ENCODE peak calls at places on chromosomes 5 and 9, in eight cellular contexts. G, Z, C, E, B, F, X and Q are unnamed samples.

GRCh38 chr5:158948376-158948775 is 151.3 kb downstream of the EBF1 start:
- DNase-seq in Z (no peak), C (no peak), F (no peak), X (no peak), G (no peak), E (no peak), B (no peak), Q (no peak)

GRCh38 chr5:149561848-149562247 is 10.6 kb upstream of the CSNK1A1 start:
- DNase-seq in X (peak), E (peak), Z (peak), B (peak), G (no peak), F (peak), C (peak), Q (no peak)

GRCh38 chr9:123058834-123059233 is 25.4 kb downstream of the GPR21 start:
- DNase-seq in Z (no peak), G (no peak), F (no peak), B (peak), E (peak), C (peak), X (no peak), Q (no peak)

GRCh38 chr5:177445052-177446016 is 1.3 kb upstream of the PRR7 start:
- DNase-seq in B (no peak), G (no peak), X (no peak), C (no peak), F (no peak), Z (no peak), E (no peak), Q (no peak)

GRCh38 chr5:95620870-95621838 is 1.3 kb downstream of the GPR150 start:
- DNase-seq in F (no peak), X (peak), B (peak), C (peak), Z (peak), E (no peak), G (no peak), Q (no peak)

GRCh38 chr5:71922584-71923106 is 184.6 kb upstream of the MAP1B start:
- DNase-seq in B (peak), C (peak), Z (no peak), E (peak), G (no peak), F (no peak), X (no peak), Q (no peak)

GRCh38 chr5:72517961-72518690 is 10.9 kb upstream of the ZNF366 start:
- DNase-seq in G (no peak), C (no peak), B (peak), F (peak), Z (no peak), X (peak), E (no peak), Q (no peak)

GRCh38 chr5:95631991-95632675 is 12.2 kb downstream of the GPR150 start:
- DNase-seq in C (peak), G (no peak), B (peak), Z (no peak), X (peak), E (peak), F (no peak), Q (no peak)

GRCh38 chr9:122261469-122261881 is 3.2 kb downstream of the RBM18 start:
- DNase-seq in C (peak), Z (peak), B (peak), G (peak), X (no peak), F (no peak), E (peak), Q (peak)

GRCh38 chr9:77893706-77894105 is 137.9 kb downstream of the GNAQ start:
- DNase-seq in Z (no peak), F (no peak), G (no peak), C (no peak), E (no peak), B (no peak), X (no peak), Q (no peak)

GRCh38 chr5:116612431-116612830 is 37.8 kb upstream of the SEMA6A start:
- DNase-seq in E (no peak), Z (no peak), X (no peak), F (no peak), B (no peak), G (no peak), C (no peak), Q (no peak)

GRCh38 chr5:151238303-151238741 is 14.4 kb upstream of the CCDC69 start:
- DNase-seq in F (no peak), X (peak), G (no peak), E (no peak), C (no peak), B (no peak), Z (no peak), Q (no peak)

GRCh38 chr9:99183616-99184015 is 38.1 kb downstream of the ALG2 start:
- DNase-seq in X (no peak), Z (no peak), F (no peak), G (no peak), E (no peak), C (no peak), B (no peak), Q (no peak)

GRCh38 chr5:94072116-94072515 is 330.7 kb upstream of the POU5F2 start:
- DNase-seq in Z (no peak), G (no peak), X (peak), B (peak), E (no peak), F (no peak), C (peak), Q (no peak)

GRCh38 chr5:459562-460412 is 16.8 kb downstream of the EXOC3 start:
- DNase-seq in X (no peak), Z (no peak), E (no peak), C (no peak), F (no peak), G (no peak), B (no peak), Q (no peak)

GRCh38 chr5:168209561-168209960 is 81.9 kb upstream of the WWC1 start:
- DNase-seq in X (no peak), Z (no peak), F (no peak), B (no peak), C (no peak), E (no peak), G (no peak), Q (no peak)

GRCh38 chr5:80961376-80962281 is 1.5 kb downstream of the RASGRF2 start:
- DNase-seq in F (no peak), G (no peak), C (peak), X (no peak), B (no peak), Z (no peak), E (no peak), Q (no peak)

GRCh38 chr9:32378496-32378895 is 5.9 kb upstream of the ACO1 start:
- DNase-seq in Z (no peak), G (no peak), B (peak), E (peak), C (peak), F (peak), X (peak), Q (no peak)

GRCh38 chr5:139186293-139186692 is 11.9 kb downstream of the SIL1 start:
- DNase-seq in E (no peak), X (no peak), Z (no peak), C (no peak), F (no peak), G (no peak), B (no peak), Q (no peak)

GRCh38 chr5:150992705-150993104 is 27.7 kb upstream of the GPX3 start:
- DNase-seq in E (no peak), F (no peak), G (no peak), X (no peak), B (no peak), C (no peak), Z (no peak), Q (no peak)

GRCh38 chr9:86408121-86408520 is 53.9 kb upstream of the TUT7 start:
- DNase-seq in X (no peak), F (no peak), C (peak), Z (no peak), G (no peak), B (peak), E (peak), Q (no peak)

GRCh38 chr5:176530983-176531901 is 6.0 kb downstream of the RNF44 start:
- DNase-seq in F (no peak), E (no peak), G (no peak), B (peak), C (no peak), Z (no peak), X (peak), Q (no peak)

GRCh38 chr9:93108301-93109041 is 12.5 kb downstream of the CARD19 start:
- DNase-seq in X (no peak), E (no peak), F (no peak), Z (no peak), C (no peak), B (no peak), G (no peak), Q (peak)

GRCh38 chr5:137617806-137618205 is 118.1 kb downstream of the KLHL3 start:
- DNase-seq in C (no peak), F (no peak), X (no peak), Z (no peak), E (peak), B (peak), G (no peak), Q (no peak)

GRCh38 chr9:37747271-37747753 is 6.3 kb upstream of the TRMT10B start:
- DNase-seq in X (peak), C (peak), Z (no peak), G (no peak), E (peak), F (no peak), B (peak), Q (no peak)

GRCh38 chr5:165334186-165334585 is 1828.8 kb downstream of the MAT2B start:
- DNase-seq in E (peak), Z (no peak), C (peak), F (no peak), G (no peak), X (peak), B (peak), Q (no peak)

GRCh38 chr9:79928661-79929060 is 356.9 kb downstream of the TLE4 start:
- DNase-seq in X (no peak), C (no peak), Z (no peak), F (no peak), G (no peak), B (no peak), E (no peak), Q (no peak)

GRCh38 chr9:114344188-114344566 is 14.5 kb downstream of the ORM2 start:
- DNase-seq in F (no peak), C (no peak), G (no peak), B (no peak), Z (no peak), E (no peak), X (no peak), Q (no peak)

GRCh38 chr9:21968331-21969010 is 25.7 kb downstream of the CDKN2A start:
- DNase-seq in Z (no peak), F (no peak), C (no peak), X (no peak), G (no peak), E (no peak), B (no peak), Q (no peak)

GRCh38 chr5:4374866-4375265 is 765.3 kb upstream of the ADAMTS16 start:
- DNase-seq in C (no peak), B (peak), X (no peak), E (no peak), Z (no peak), F (no peak), G (no peak), Q (no peak)

GRCh38 chr5:120615967-120616645 is 152.0 kb downstream of the PRR16 start:
- DNase-seq in X (no peak), E (peak), B (peak), G (no peak), C (peak), F (no peak), Z (no peak), Q (no peak)

GRCh38 chr9:125529107-125529506 is 177.9 kb downstream of the MAPKAP1 start:
- DNase-seq in E (no peak), B (no peak), X (no peak), Z (no peak), F (no peak), C (no peak), G (no peak), Q (no peak)

GRCh38 chr5:159458217-159458711 is 128.0 kb upstream of the IL12B start:
- DNase-seq in B (no peak), X (no peak), Z (no peak), C (no peak), G (peak), E (no peak), F (no peak), Q (no peak)

GRCh38 chr9:89789922-89790510 is 185.2 kb downstream of the GADD45G start:
- DNase-seq in G (no peak), E (no peak), C (no peak), Z (no peak), X (no peak), B (no peak), F (no peak), Q (no peak)